ENCODE peak calls at places on chromosome 10, in four cellular contexts. V is fibroblast of lung, U is mammary epithelial cell, F is sigmoid colon. O is an unnamed sample.

GRCh38 chr10:69451784-69452251 is 553 bp downstream of the TSPAN15 start:
- DNase-seq in U (peak; percentile 61), F (peak; percentile 72), V (no peak), O (no peak)

GRCh38 chr10:43075612-43076003 is 1.3 kb upstream of the RET start:
- DNase-seq in V (no peak), U (peak; percentile 14), F (no peak), O (no peak)

GRCh38 chr10:119274519-119275045 is 67.2 kb downstream of the GRK5 start:
- DNase-seq in V (no peak), U (no peak), F (no peak), O (no peak)

GRCh38 chr10:86261933-86262665 is 104.5 kb downstream of the GRID1 start:
- DNase-seq in U (no peak), V (no peak), F (peak; percentile 38), O (no peak)

GRCh38 chr10:32163076-32163773 is 107.0 kb upstream of the KIF5B start:
- DNase-seq in F (no peak), U (no peak), V (no peak), O (no peak)

GRCh38 chr10:98446121-98446655 is 547 bp downstream of the HPS1 start:
- DNase-seq in V (peak; percentile 19), F (peak; percentile 78), U (peak; percentile 27), O (no peak)

GRCh38 chr10:68301790-68302502 is 29.9 kb upstream of the HNRNPH3 start:
- DNase-seq in V (peak; percentile 76), U (peak; percentile 30), F (no peak), O (no peak)

GRCh38 chr10:3323865-3324498 is 151.4 kb upstream of the PITRM1 start:
- DNase-seq in F (no peak), V (no peak), U (peak; percentile 85), O (no peak)

GRCh38 chr10:110326351-110327032 is 21.8 kb upstream of the SMNDC1 start:
- DNase-seq in F (no peak), U (peak; percentile 80), V (peak; percentile 82), O (no peak)

GRCh38 chr10:58023341-58024073 is 244.2 kb downstream of the IPMK start:
- DNase-seq in V (peak; percentile 67), F (no peak), U (peak; percentile 83), O (no peak)

GRCh38 chr10:88889559-88890337 is 9.7 kb downstream of the STAMBPL1 start:
- DNase-seq in F (no peak), V (no peak), U (no peak), O (no peak)

GRCh38 chr10:71933651-71934050 is 30.5 kb upstream of the CHST3 start:
- DNase-seq in V (no peak), F (no peak), U (no peak), O (no peak)

GRCh38 chr10:70430489-70431445 is 10.7 kb downstream of the NODAL start:
- DNase-seq in F (peak; percentile 92), U (peak; percentile 30), V (peak; percentile 99), O (peak; percentile 86)

GRCh38 chr10:69965919-69966662 is 86.6 kb upstream of the MACROH2A2 start:
- DNase-seq in F (no peak), U (no peak), V (peak; percentile 28), O (peak; percentile 28)

GRCh38 chr10:5945561-5946418 is 31.6 kb downstream of the IL15RA start:
- DNase-seq in F (peak; percentile 85), U (peak; percentile 37), V (peak; percentile 97), O (peak; percentile 83)

GRCh38 chr10:93757136-93757535 is 600 bp upstream of the LGI1 start:
- DNase-seq in F (no peak), U (no peak), V (no peak), O (no peak)

GRCh38 chr10:44989621-44990301 is 11.0 kb upstream of the ZNF22 start:
- DNase-seq in V (no peak), F (peak; percentile 55), U (no peak), O (peak; percentile 58)

GRCh38 chr10:27981744-27982143 is 17.1 kb downstream of the ODAD2 start:
- DNase-seq in V (no peak), F (no peak), U (no peak), O (no peak)

GRCh38 chr10:61628875-61629513 is 33.7 kb upstream of the CABCOCO1 start:
- DNase-seq in F (no peak), U (peak; percentile 85), V (peak; percentile 92), O (no peak)

GRCh38 chr10:97163646-97164535 is 21.9 kb downstream of the SLIT1 start:
- DNase-seq in V (no peak), U (no peak), F (no peak), O (no peak)

GRCh38 chr10:22010973-22011408 is 7.5 kb upstream of the DNAJC1 start:
- DNase-seq in F (no peak), V (peak; percentile 60), U (no peak), O (no peak)

GRCh38 chr10:3281911-3282310 is 109.3 kb upstream of the PITRM1 start:
- DNase-seq in F (no peak), U (no peak), V (no peak), O (no peak)

GRCh38 chr10:7432884-7433726 is 22.3 kb upstream of the SFMBT2 start:
- DNase-seq in V (peak; percentile 69), F (no peak), U (no peak), O (no peak)

GRCh38 chr10:121276046-121276445 is 322.2 kb downstream of the FGFR2 start:
- DNase-seq in V (no peak), U (no peak), F (no peak), O (no peak)

GRCh38 chr10:53093878-53094277 is 321.3 kb upstream of the MBL2 start:
- DNase-seq in F (no peak), V (no peak), U (no peak), O (no peak)

GRCh38 chr10:125158528-125159485 is 1.6 kb downstream of the CTBP2 start:
- DNase-seq in V (peak; percentile 50), U (peak; percentile 56), F (peak; percentile 71), O (peak; percentile 59)

GRCh38 chr10:49608925-49609282 is 1.2 kb upstream of the SLC18A3 start:
- DNase-seq in V (no peak), U (no peak), F (peak; percentile 32), O (no peak)

GRCh38 chr10:58054881-58055280 is 212.8 kb downstream of the IPMK start:
- DNase-seq in F (no peak), U (no peak), V (peak; percentile 12), O (no peak)

GRCh38 chr10:31770307-31770902 is 158.2 kb downstream of the ARHGAP12 start:
- DNase-seq in V (no peak), F (no peak), U (no peak), O (no peak)

GRCh38 chr10:84966708-84967441 is 638.5 kb downstream of the CCSER2 start:
- DNase-seq in F (no peak), V (no peak), U (no peak), O (no peak)

GRCh38 chr10:73782749-73783085 is 869 bp downstream of the CHCHD1 start:
- DNase-seq in V (no peak), U (no peak), F (no peak), O (no peak)

GRCh38 chr10:68474021-68474420 is 2.2 kb upstream of the DNA2 start:
- DNase-seq in V (no peak), U (no peak), F (no peak), O (no peak)

GRCh38 chr10:102599565-102600327 is 44.5 kb upstream of the TRIM8 start:
- DNase-seq in V (no peak), F (peak; percentile 55), U (no peak), O (no peak)

GRCh38 chr10:106011189-106011744 is 1153.2 kb downstream of the SORCS1 start:
- DNase-seq in F (no peak), U (no peak), V (no peak), O (no peak)

GRCh38 chr10:97222346-97222961 is 36.7 kb upstream of the SLIT1 start:
- DNase-seq in V (no peak), U (no peak), F (no peak), O (peak; percentile 11)

GRCh38 chr10:23364378-23364777 is 19.8 kb upstream of the C10orf67 start:
- DNase-seq in U (no peak), V (no peak), F (no peak), O (no peak)

DNA sequence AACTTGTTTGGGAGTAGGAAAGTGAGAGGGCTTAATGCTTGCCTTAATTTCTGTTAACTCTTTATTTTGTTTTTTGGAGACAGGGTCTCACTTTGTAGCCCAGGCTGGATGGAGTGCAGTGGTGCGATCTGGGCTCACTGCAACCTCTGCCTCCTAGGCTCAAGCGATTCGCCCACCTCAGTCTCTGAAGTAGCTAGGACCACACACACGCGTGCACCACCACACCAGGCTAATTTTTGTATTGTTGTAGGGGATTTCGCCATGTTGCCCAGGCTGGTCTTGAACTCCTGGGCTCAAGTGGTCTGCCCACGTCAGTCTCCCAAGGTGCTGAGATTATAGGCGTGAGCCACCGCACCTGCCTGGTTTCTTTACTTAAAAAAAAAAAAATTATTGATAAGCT is 1.9 kb downstream of the PPP2R2D start:
- DNase-seq in F (peak; percentile 28), V (no peak), U (no peak), O (no peak)
- H3K4me1 ChIP-seq in F (no peaks in the 10 kb centered on the region), V (peaks cover 3% of the 10 kb centered on the region), U (peaks cover 30% of the 10 kb centered on the region), O (peaks cover 46% of the 10 kb centered on the region)

GRCh38 chr10:91604462-91604935 is 28.4 kb downstream of the PPP1R3C start:
- DNase-seq in F (no peak), U (no peak), V (no peak), O (no peak)
- TF ChIP-seq CTCF in F (peak; percentile 33), U (no peak), V (no peak), O (no peak)

DNA sequence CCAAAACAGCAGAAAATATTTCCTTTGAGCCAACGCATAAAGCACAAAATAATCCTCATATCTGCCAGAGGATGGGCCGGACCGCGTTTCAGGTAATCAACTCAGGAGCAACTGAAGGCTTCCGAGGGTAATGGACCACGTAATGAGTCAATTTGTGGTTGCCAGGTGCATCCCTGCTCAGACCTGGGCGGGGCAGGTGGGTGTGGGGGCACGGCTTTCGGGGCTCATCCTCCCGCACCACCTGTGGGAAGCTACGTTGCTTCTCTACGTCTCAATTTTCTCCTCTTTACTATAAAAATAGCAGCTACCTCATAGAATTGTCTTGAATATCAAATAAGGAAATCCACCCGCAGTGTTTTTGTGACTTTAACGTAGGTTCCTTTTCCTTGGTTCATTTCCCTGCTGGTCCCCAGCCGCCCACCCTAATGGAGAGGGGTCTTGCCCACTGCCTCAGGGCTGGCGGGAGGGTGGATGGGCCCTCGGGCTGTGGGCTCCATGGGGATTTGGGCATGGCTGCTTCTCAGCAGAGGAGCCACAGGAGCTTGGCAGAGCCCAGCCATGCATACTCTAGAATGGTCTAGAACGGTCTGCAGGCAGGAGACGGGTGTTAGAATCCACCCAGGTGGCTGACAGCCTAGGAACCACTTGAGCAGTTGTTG is 324.7 kb downstream of the ADARB2 start:
- DNase-seq in V (no peak), U (no peak), F (no peak), O (peak; percentile 23)
- H3K9me3 ChIP-seq in V (no peaks in the 10 kb centered on the region), U (peaks cover 47% of the 10 kb centered on the region), F (no peaks in the 10 kb centered on the region), O (no peaks in the 10 kb centered on the region)

GRCh38 chr10:621500-621899 is 68.0 kb downstream of the DIP2C start:
- DNase-seq in V (no peak), F (no peak), U (no peak), O (no peak)

GRCh38 chr10:618229-618989 is 71.1 kb downstream of the DIP2C start:
- DNase-seq in U (no peak), V (no peak), F (no peak), O (no peak)

GRCh38 chr10:620971-621370 is 68.5 kb downstream of the DIP2C start:
- DNase-seq in V (no peak), U (no peak), F (no peak), O (no peak)

GRCh38 chr10:620417-620816 is 69.1 kb downstream of the DIP2C start:
- DNase-seq in V (no peak), F (no peak), U (no peak), O (no peak)

DNA sequence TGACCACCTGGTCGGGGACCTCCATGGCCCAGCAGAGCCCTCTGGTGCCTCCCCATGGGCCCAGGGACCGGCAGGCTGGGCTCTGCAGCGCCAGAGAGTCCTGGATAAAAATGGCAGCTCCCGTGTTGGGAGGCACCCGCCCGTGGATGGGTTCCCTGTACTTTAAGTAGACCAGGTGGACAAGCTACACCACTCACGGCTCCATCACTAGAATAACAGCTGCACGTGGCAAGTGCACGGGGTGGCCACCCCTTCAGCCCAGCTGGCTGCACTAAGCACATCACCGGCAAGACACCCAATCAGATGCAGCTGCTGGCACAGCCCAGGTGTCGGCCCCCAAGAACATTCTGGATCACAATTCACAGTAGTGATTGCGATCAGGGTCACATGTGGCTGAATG is 69.8 kb downstream of the DIP2C start:
- DNase-seq in F (no peak), V (no peak), U (no peak), O (no peak)
- H3K4me1 ChIP-seq in F (no peaks in the 10 kb centered on the region), V (peaks cover 16% of the 10 kb centered on the region), U (no peaks in the 10 kb centered on the region), O (peaks cover 64% of the 10 kb centered on the region)